ENCODE peak calls at places on chromosomes 5 and 9, in four cellular contexts. J, I, M and H are unnamed samples.

GRCh38 chr5:62083247-62083646 is 222.8 kb upstream of the KIF2A start:
- DNase-seq in J (no peak), I (no peak), M (no peak), H (no peak)

GRCh38 chr5:168697034-168697720 is 118.0 kb upstream of the PANK3 start:
- DNase-seq in J (no peak), I (no peak), M (no peak), H (no peak)

GRCh38 chr9:136265561-136266355 is 20.1 kb upstream of the QSOX2 start:
- DNase-seq in J (peak; percentile 60), I (no peak), M (no peak), H (no peak)

GRCh38 chr5:59749782-59750520 is 143.6 kb downstream of the PDE4D start:
- DNase-seq in J (no peak), I (no peak), M (no peak), H (no peak)

GRCh38 chr5:111072949-111073682 is 1.6 kb downstream of the TSLP start:
- DNase-seq in J (peak; percentile 90), I (peak; percentile 71), M (peak; percentile 38), H (peak; percentile 77)

GRCh38 chr9:128162215-128163026 is 2.4 kb downstream of the BBLN start:
- DNase-seq in J (no peak), I (no peak), M (no peak), H (peak; percentile 84)

GRCh38 chr5:14447958-14448881 is 133.4 kb upstream of the OTULINL start:
- DNase-seq in J (peak; percentile 66), I (no peak), M (no peak), H (no peak)

GRCh38 chr9:136014147-136014927 is 53.2 kb upstream of the UBAC1 start:
- DNase-seq in J (peak; percentile 38), I (peak; percentile 53), M (no peak), H (no peak)

GRCh38 chr5:133325834-133326233 is 274.0 kb downstream of the HSPA4 start:
- DNase-seq in J (no peak), I (no peak), M (no peak), H (no peak)

GRCh38 chr5:30197662-30198061 is 995.8 kb upstream of the CDH6 start:
- DNase-seq in J (no peak), I (no peak), M (no peak), H (no peak)

GRCh38 chr5:122419195-122419894 is 107.3 kb downstream of the SNCAIP start:
- DNase-seq in J (no peak), I (no peak), M (no peak), H (no peak)

DNA sequence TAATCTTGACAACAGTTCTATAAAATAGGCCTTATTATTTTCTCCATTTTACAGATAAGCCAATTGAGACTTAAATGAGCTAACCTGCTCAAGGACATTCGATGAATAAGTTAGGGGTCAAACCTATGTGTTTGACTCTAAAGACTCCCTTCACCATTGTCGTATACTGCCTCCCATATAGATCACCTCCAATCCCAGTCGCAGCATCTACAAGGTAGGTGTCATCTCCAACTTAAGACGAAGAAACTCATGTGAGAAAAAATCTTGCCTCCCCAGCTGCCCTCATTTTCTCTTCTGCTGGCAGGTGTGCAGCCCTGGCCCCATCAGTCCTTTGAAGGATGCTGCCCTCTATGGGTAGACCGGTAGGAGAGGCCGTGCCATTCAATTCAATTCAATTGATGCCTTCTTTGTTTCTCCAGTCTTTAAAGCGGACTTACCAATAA is 75.2 kb upstream of the SMARCA2 start:
- DNase-seq in J (no peak), I (no peak), M (peak; percentile 48), H (no peak)
- TF ChIP-seq CTCF in J (no peak), I (no peak), M (peak; percentile 87), H (no peak)

GRCh38 chr5:73136277-73136606 is 15.9 kb downstream of the TMEM171 start:
- DNase-seq in J (no peak), I (no peak), M (no peak), H (no peak)
- H3K27ac ChIP-seq in J (no peak overlapping the region), I (no peak overlapping the region), M (no peak overlapping the region), H (no peak overlapping the region)

DNA sequence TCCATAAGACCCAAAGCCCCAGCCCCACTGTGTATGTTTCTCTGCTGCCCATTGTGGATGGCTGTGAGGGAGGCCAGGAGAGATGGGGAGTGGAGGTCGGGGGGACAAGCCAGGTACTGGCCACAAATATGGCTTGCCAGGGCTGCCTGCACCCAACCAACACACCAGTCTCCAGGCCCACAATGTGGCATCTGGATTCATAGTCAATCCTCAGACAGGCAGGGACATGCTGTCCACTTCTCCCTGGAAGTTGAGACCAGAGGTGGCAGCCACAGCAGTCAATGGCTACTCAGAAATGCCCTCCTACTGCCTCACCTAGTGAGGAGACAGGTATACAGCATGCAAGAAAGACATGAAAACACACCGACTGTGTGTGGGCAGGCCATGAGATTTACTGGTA is 61.2 kb upstream of the SLC25A51 start:
- DNase-seq in J (no peak), I (no peak), M (no peak), H (no peak)
- H3K4me3 ChIP-seq in J (no peak overlapping the region), I (no peak overlapping the region), M (no peak overlapping the region), H (no peak overlapping the region)

DNA sequence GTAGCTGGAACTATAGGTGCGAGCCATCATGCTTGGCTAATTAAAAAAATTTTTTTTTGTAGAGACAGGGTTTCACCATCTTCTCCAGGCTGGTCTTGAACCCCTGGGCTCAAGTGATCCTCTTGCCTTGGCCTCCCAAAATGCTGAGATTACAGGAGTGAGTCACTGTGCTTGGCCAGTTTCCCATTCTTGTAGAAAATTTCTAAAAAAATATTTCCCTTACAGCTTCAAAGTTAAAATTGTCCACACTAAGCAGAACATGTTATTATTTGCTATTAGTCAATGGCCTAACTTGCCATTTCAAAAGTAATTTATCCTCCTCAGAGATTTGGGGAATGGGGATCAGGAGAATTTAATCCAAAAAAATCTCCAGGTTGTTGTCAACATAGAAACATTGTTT is 40.1 kb downstream of the SLC38A9 start:
- DNase-seq in J (no peak), I (no peak), M (no peak), H (no peak)
- TF ChIP-seq CTCF in J (no peak), I (no peak), M (no peak), H (no peak)